ENCODE peak calls at places on chromosome 2, in ten cellular contexts. Y, G, X, S, T, Q, K, U, J and H are unnamed samples. For H3K36me3, the result is how much of the 10 kb centered on the place peaks cover.

GRCh38 chr2:105363192-105363591 is 25.9 kb downstream of the C2orf49 start:
- DNase-seq in K (no peak), J (no peak), X (no peak), U (no peak), Q (no peak), T (no peak), Y (no peak), S (peak), G (no peak), H (no peak)

GRCh38 chr2:129912871-129913694 is 66.4 kb upstream of the RAB6C start:
- DNase-seq in Q (no peak), S (no peak), Y (peak), X (no peak), G (no peak), U (no peak), T (no peak), J (no peak), K (peak), H (no peak)

GRCh38 chr2:134459706-134460406 is 206.0 kb downstream of the MGAT5 start:
- DNase-seq in S (no peak), Y (no peak), J (no peak), G (no peak), K (peak), T (no peak), U (no peak), Q (no peak), X (no peak), H (no peak)

GRCh38 chr2:40204268-40204667 is 247.6 kb downstream of the SLC8A1 start:
- DNase-seq in G (no peak), K (no peak), U (no peak), T (no peak), S (no peak), Y (no peak), J (no peak), X (peak), Q (no peak), H (peak)

GRCh38 chr2:223054193-223054781 is 2.3 kb downstream of the KCNE4 start:
- DNase-seq in S (no peak), Y (no peak), J (peak), T (peak), X (no peak), G (no peak), U (peak), K (no peak), Q (peak), H (no peak)

GRCh38 chr2:16281451-16282330 is 341.3 kb downstream of the MYCN start:
- DNase-seq in U (no peak), Q (no peak), G (peak), X (peak), T (no peak), J (no peak), K (peak), Y (no peak), S (no peak), H (peak)

GRCh38 chr2:44430340-44430739 is 68.6 kb downstream of the CAMKMT start:
- DNase-seq in U (no peak), K (no peak), S (no peak), Q (no peak), G (no peak), T (no peak), J (no peak), Y (no peak), X (no peak), H (no peak)

GRCh38 chr2:158269143-158269542 is 167.5 kb downstream of the UPP2 start:
- DNase-seq in U (no peak), K (peak), S (no peak), T (no peak), Y (no peak), X (no peak), G (no peak), Q (no peak), J (no peak), H (no peak)

GRCh38 chr2:54503192-54503591 is 47.1 kb downstream of the SPTBN1 start:
- DNase-seq in Y (no peak), T (peak), J (no peak), Q (peak), G (peak), U (no peak), X (no peak), K (no peak), S (peak), H (peak)

GRCh38 chr2:15460112-15460620 is 101.0 kb downstream of the NBAS start:
- DNase-seq in X (no peak), K (no peak), Y (no peak), J (no peak), U (no peak), S (no peak), G (no peak), T (no peak), Q (no peak), H (no peak)

GRCh38 chr2:9524291-9524690 is 31.3 kb downstream of the ADAM17 start:
- DNase-seq in S (no peak), J (no peak), G (no peak), Q (no peak), Y (no peak), T (no peak), K (no peak), X (no peak), U (no peak), H (no peak)
- H3K36me3 ChIP-seq in S (under half), J (under half), G (under half), Q (half or more), Y (under half), T (under half), K (half or more), X (under half), U (under half), H (half or more)

GRCh38 chr2:117931978-117932377 is 81.9 kb downstream of the CCDC93 start:
- DNase-seq in Y (no peak), K (no peak), S (peak), T (no peak), X (no peak), Q (no peak), G (no peak), J (no peak), U (no peak), H (no peak)
- H3K36me3 ChIP-seq in Y (under half), K (half or more), S (under half), T (under half), X (half or more), Q (half or more), G (half or more), J (under half), U (under half), H (under half)

DNA sequence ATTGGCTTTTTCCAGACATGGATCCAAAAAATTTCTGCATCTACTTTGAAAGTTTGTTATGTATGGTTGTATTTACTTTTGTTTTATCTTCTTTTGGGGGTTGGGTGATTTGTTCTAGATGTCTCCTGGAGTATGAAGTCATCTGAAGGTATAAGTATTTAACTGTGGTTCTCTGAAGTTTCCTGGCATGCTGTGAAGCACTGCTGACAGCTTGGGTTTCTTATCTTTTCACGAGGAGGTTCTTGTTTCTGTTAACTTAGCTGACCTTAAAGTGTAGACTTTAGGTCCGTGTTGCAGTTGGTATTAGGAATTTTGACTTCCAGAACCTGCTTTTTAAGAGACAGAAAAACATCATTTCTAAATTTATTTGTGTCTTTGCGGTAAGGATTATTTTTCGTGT is 15.9 kb downstream of the GLS start:
- DNase-seq in K (no peak), J (no peak), S (no peak), Y (no peak), G (no peak), T (no peak), X (no peak), U (no peak), Q (no peak), H (no peak)
- H3K36me3 ChIP-seq in K (under half), J (under half), S (under half), Y (under half), G (under half), T (under half), X (under half), U (under half), Q (half or more), H (under half)

GRCh38 chr2:68799615-68800400 is 65.2 kb downstream of the ARHGAP25 start:
- DNase-seq in S (no peak), X (no peak), J (no peak), Q (no peak), U (no peak), K (no peak), G (no peak), T (no peak), Y (no peak), H (no peak)

GRCh38 chr2:68798574-68798973 is 64.0 kb downstream of the ARHGAP25 start:
- DNase-seq in G (no peak), J (no peak), Q (no peak), K (no peak), T (no peak), S (no peak), U (no peak), Y (no peak), X (no peak), H (no peak)

GRCh38 chr2:68800517-68800916 is 65.9 kb downstream of the ARHGAP25 start:
- DNase-seq in Q (no peak), U (no peak), S (no peak), X (no peak), G (no peak), Y (no peak), K (no peak), T (no peak), J (no peak), H (no peak)

GRCh38 chr2:68796306-68796905 is 61.8 kb downstream of the ARHGAP25 start:
- DNase-seq in Q (no peak), S (peak), K (no peak), U (no peak), X (no peak), J (no peak), Y (no peak), T (no peak), G (peak), H (no peak)

DNA sequence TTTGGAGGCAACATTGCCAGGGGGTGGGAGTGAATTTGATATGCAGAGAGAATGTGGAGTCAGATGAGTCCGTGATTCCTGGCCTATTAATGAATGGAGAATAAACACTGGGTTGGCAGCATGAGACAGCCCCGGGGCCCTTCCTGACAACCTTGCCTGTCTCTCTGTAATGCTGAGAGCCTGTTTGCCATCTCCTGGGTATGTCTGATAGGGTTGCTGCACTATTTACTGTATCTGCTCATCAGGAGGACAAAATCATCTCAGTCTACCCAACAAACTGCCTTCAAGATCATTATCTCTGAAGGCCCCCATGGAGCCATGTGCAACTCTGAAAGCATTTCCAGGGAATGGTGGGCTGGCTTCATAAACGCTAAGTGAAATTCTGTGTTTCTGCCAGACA is 64.5 kb downstream of the ARHGAP25 start:
- DNase-seq in K (no peak), T (no peak), S (no peak), G (no peak), U (no peak), Q (no peak), J (no peak), Y (no peak), X (no peak), H (no peak)
- H3K36me3 ChIP-seq in K (under half), T (under half), S (under half), G (under half), U (under half), Q (under half), J (under half), Y (under half), X (under half), H (under half)

GRCh38 chr2:33107690-33108482 is 161.1 kb downstream of the LTBP1 start:
- DNase-seq in S (no peak), X (no peak), J (no peak), Q (no peak), K (no peak), T (no peak), U (no peak), Y (no peak), G (no peak), H (no peak)
- H3K36me3 ChIP-seq in S (under half), X (under half), J (under half), Q (under half), K (under half), T (under half), U (under half), Y (under half), G (under half), H (under half)

GRCh38 chr2:218578272-218578877 is 9.7 kb downstream of the CNOT9 start:
- DNase-seq in J (no peak), Y (no peak), T (no peak), Q (no peak), G (no peak), U (no peak), X (peak), K (no peak), S (no peak), H (no peak)

GRCh38 chr2:218576854-218577253 is 8.2 kb downstream of the CNOT9 start:
- DNase-seq in G (no peak), K (no peak), Y (no peak), S (no peak), T (no peak), X (no peak), U (no peak), Q (no peak), J (no peak), H (no peak)

GRCh38 chr2:218582085-218582484 is 13.4 kb downstream of the CNOT9 start:
- DNase-seq in Q (no peak), J (no peak), S (peak), G (no peak), X (no peak), K (no peak), U (no peak), Y (no peak), T (no peak), H (no peak)

DNA sequence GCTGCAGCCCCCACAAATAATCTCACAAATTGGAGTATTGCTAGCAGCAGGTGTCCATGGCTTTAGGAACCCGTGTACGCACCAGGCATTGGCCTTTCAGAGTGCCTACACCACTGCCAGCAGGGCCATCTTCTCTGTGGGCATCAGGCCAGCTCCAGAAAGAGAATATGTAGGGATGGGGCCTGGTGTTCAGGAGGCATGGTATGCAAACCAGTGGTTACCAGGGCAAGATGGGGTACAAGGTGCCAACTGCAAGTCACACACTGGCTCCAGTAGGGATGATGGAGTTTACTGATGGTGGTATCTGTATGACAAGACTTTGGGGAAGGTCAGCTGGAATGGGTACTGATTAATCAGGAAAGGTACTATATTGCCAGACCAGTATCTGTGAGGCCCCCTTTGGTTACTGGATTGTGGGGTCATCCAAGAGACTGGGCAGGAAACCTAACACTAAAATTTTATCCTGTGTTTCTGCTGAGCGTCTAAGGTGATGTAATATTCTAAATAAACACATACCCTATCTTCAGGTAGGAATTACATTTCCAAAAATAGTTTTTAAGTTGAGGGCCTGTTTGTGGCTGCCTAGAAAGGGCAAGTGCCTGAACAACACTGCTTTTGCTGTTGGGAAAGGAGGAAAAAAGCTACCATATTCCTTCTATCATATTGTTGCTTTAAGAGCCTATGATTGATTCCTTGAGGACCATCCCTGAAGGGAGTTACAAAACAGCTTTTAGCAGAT is 9.0 kb downstream of the CNOT9 start:
- DNase-seq in K (no peak), G (no peak), U (no peak), T (no peak), Y (no peak), Q (no peak), S (no peak), X (no peak), J (no peak), H (no peak)
- H3K36me3 ChIP-seq in K (under half), G (under half), U (under half), T (under half), Y (under half), Q (half or more), S (under half), X (under half), J (under half), H (half or more)

DNA sequence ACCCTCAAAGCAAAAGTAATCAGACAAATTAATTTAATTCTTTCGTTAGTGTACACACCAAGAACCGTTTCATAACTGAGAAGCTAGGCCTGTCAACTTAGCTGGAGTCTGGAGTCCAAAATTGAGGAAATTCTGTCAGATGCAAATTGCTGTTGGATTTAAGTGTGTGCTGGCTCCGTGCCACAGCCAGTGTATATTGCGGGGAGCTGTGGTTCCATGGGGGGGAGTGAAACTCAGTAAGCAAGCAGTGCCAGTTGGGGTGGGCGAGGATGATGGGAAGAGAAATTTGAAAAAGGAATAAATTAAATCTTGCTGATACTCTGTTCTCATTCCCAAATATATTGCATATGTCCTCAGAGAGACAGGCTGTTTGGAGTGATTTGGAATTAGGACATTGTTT is 4.0 kb downstream of the ARPC2 start:
- DNase-seq in Q (no peak), G (no peak), S (no peak), U (no peak), J (no peak), Y (no peak), T (no peak), K (peak), X (no peak), H (no peak)
- H3K36me3 ChIP-seq in Q (half or more), G (under half), S (under half), U (under half), J (under half), Y (under half), T (under half), K (under half), X (under half), H (under half)